ENCODE peak calls at places on chromosomes 1 and 21, in six cellular contexts. U is tibial nerve, Z is prostate gland, D is GM12865, J is HL-60, K is progenitor cell of endocrine pancreas. L is an unnamed sample.

GRCh38 chr1:239997515-239998311 is 94.0 kb upstream of the FMN2 start:
- DNase-seq in U (no peak), Z (no peak), D (no peak), J (no peak), K (peak; percentile 47), L (no peak)

GRCh38 chr1:109241841-109242301 is 7.5 kb upstream of the CELSR2 start:
- DNase-seq in U (no peak), Z (no peak), D (no peak), J (no peak), K (no peak), L (no peak)

GRCh38 chr1:162682013-162682419 is 49.8 kb downstream of the DDR2 start:
- DNase-seq in U (no peak), Z (no peak), D (no peak), J (no peak), K (no peak), L (no peak)

GRCh38 chr1:91120421-91120820 is 98.6 kb upstream of the ZNF644 start:
- DNase-seq in U (peak; percentile 32), Z (no peak), D (no peak), J (peak; percentile 14), K (no peak), L (no peak)

GRCh38 chr1:174643206-174643605 is 195.4 kb downstream of the GPR52 start:
- DNase-seq in U (no peak), Z (no peak), D (no peak), J (no peak), K (no peak), L (no peak)

GRCh38 chr21:45826733-45827692 is 154.6 kb upstream of the COL6A1 start:
- DNase-seq in U (no peak), Z (no peak), D (peak; percentile 34), J (no peak), K (no peak), L (no peak)

GRCh38 chr21:43644609-43645008 is 14.7 kb downstream of the HSF2BP start:
- DNase-seq in U (no peak), Z (no peak), D (no peak), J (no peak), K (no peak), L (no peak)

GRCh38 chr1:112296908-112297307 is 99.1 kb upstream of the CTTNBP2NL start:
- DNase-seq in U (no peak), Z (no peak), D (peak; percentile 24), J (no peak), K (no peak), L (no peak)

GRCh38 chr1:160768295-160768657 is 27.7 kb upstream of the LY9 start:
- DNase-seq in U (no peak), Z (no peak), D (peak; percentile 93), J (peak; percentile 76), K (no peak), L (peak; percentile 83)

GRCh38 chr21:38849776-38850175 is 44.0 kb downstream of the ETS2 start:
- DNase-seq in U (no peak), Z (no peak), D (no peak), J (no peak), K (no peak), L (no peak)

DNA sequence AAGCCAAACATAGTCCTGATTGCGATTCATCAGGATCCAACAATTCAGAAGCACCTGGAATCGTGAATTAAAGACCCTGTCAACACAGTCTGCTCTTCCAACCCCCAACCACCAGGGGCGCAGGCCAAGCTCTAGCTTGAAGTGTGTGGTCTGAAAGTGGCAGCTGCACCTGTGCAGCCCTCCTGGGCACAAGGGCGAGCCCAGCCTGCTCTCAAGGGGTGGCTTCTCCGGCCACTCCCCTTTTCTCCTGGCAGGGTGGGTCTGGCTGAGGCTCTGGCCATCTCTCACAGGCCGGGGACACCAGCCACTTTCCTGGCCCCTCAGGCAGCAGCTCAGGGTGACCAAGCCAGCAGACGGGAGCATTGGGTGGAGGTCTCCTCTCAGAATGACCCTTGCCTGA is 62.3 kb downstream of the SLC66A1 start:
- DNase-seq in U (no peak), Z (no peak), D (peak; percentile 31), J (no peak), K (peak; percentile 30), L (no peak)
- TF ChIP-seq CTCF in U (no peak), Z (no peak), D (peak; percentile 58), J (no peak), K (peak; percentile 73), L (peak; percentile 24)

GRCh38 chr1:147549526-147549925 is 8.2 kb downstream of the BCL9 start:
- DNase-seq in U (no peak), Z (no peak), D (no peak), J (no peak), K (no peak), L (no peak)
- TF ChIP-seq CTCF in U (no peak), Z (no peak), D (no peak), J (no peak), K (no peak), L (no peak)

GRCh38 chr21:33299181-33299752 is 25.5 kb upstream of the IFNAR1 start:
- DNase-seq in U (no peak), Z (no peak), D (peak; percentile 74), J (peak; percentile 55), K (no peak), L (peak; percentile 76)
- TF ChIP-seq CTCF in U (no peak), Z (no peak), D (no peak), J (no peak), K (no peak), L (peak; percentile 59)

DNA sequence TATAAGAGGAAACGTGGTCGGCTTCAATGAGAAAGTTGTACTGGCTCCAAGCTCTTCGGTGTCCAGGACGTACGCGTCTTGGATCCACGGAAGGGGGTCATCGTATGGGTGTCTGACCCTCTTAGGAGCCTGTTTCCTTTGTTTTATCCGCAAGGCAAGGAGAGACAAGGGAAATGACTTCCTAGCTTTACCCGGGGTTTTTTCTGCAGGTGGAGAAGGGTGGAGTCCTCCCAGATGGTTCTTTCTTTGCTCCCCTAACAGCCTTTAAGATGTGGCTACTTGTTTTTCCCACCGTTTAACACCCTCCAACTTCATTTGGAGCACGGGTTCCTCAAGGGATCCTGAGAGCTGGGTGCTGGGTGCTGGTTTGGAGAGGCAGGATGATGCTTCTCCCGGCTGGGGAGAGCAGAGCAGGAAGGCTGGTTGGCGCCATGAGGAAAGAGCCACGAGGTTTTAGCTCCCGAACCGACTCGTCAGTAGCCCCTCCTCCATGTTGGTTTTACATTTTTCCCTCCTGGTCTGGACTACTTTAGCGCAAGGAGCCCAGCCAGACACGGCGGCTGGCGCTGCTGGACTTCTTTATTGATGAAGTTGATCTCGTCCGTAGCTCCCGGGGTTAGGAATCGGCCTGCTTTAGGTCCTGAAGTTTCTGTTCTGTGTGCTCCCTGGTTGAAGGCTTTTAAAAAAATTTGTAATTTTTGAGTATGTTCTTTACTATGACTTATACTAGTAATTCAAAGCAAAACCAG is 1.3 kb downstream of the UCK2 start:
- DNase-seq in U (no peak), Z (peak; percentile 64), D (peak; percentile 79), J (peak; percentile 75), K (peak; percentile 34), L (no peak)
- TF ChIP-seq CTCF in U (no peak), Z (no peak), D (no peak), J (no peak), K (no peak), L (no peak)

GRCh38 chr1:115145221-115145620 is 55.9 kb upstream of the TSPAN2 start:
- DNase-seq in U (no peak), Z (no peak), D (no peak), J (no peak), K (no peak), L (no peak)

GRCh38 chr1:115140442-115141144 is 51.3 kb upstream of the TSPAN2 start:
- DNase-seq in U (no peak), Z (no peak), D (no peak), J (no peak), K (no peak), L (no peak)

GRCh38 chr1:115141145-115141454 is 51.8 kb upstream of the TSPAN2 start:
- DNase-seq in U (no peak), Z (no peak), D (no peak), J (no peak), K (no peak), L (no peak)

GRCh38 chr1:115144176-115144575 is 54.9 kb upstream of the TSPAN2 start:
- DNase-seq in U (no peak), Z (no peak), D (no peak), J (no peak), K (no peak), L (no peak)

GRCh38 chr1:115142616-115143015 is 53.3 kb upstream of the TSPAN2 start:
- DNase-seq in U (no peak), Z (no peak), D (no peak), J (no peak), K (no peak), L (no peak)
- TF ChIP-seq CTCF in U (no peak), Z (no peak), D (no peak), J (no peak), K (no peak), L (no peak)

DNA sequence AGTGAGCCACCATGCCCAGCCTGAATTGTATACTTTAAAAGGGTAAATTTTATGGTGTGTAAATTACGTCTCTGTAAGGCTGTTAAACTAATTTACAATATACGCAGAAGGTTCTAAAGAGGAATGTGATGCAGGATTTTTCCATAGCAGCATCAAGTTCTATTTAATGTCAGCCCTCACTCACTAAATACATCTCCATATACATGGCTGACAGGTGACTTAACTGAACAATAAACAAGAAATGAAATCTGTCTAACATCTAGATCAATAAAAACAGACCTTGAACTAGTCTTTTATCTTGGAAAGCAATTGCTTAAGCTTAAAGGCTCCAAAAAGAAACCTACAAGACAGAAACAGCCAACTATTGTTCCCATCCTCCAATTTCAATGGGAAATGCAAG is 121.5 kb upstream of the MAP1LC3C start:
- DNase-seq in U (no peak), Z (no peak), D (no peak), J (no peak), K (no peak), L (no peak)
- TF ChIP-seq CTCF in U (no peak), Z (no peak), D (no peak), J (no peak), K (no peak), L (no peak)